ENCODE peak calls at places on chromosome 3, in ten cellular contexts. G is brain microvascular endothelial cell; Z is epithelial cell of proximal tubule; T is Calu3; O is endothelial cell; J is CD4-positive, alpha-beta T cell; R is NB4; I is vagina; H is BJ; A is cardiac fibroblast. F is an unnamed sample.

GRCh38 chr3:71438904-71439303 is 144.6 kb downstream of the FOXP1 start:
- DNase-seq in T (no peak), J (no peak), I (no peak), O (no peak), G (no peak), H (no peak), Z (no peak), A (no peak), R (peak), F (no peak)

GRCh38 chr3:30319713-30320112 is 286.7 kb upstream of the TGFBR2 start:
- DNase-seq in Z (no peak), A (peak), I (no peak), J (peak), O (peak), H (no peak), T (peak), R (peak), G (peak), F (no peak)

GRCh38 chr3:73924063-73924462 is 299.3 kb upstream of the PDZRN3 start:
- DNase-seq in H (no peak), A (no peak), I (no peak), G (no peak), J (no peak), Z (no peak), R (no peak), O (no peak), T (no peak), F (no peak)

GRCh38 chr3:41328916-41329315 is 129.6 kb downstream of the CTNNB1 start:
- DNase-seq in R (no peak), I (no peak), A (peak), G (peak), J (no peak), T (no peak), Z (no peak), O (no peak), H (no peak), F (no peak)

GRCh38 chr3:23406576-23406975 is 203.4 kb downstream of the UBE2E2 start:
- DNase-seq in A (peak), I (no peak), Z (no peak), G (no peak), R (no peak), O (no peak), J (no peak), T (no peak), H (no peak), F (no peak)

GRCh38 chr3:171770689-171771620 is 39.3 kb downstream of the PLD1 start:
- DNase-seq in H (no peak), R (peak), Z (peak), I (no peak), T (peak), A (peak), O (no peak), G (peak), J (no peak), F (no peak)

GRCh38 chr3:16205156-16205870 is 30.8 kb downstream of the GALNT15 start:
- DNase-seq in H (peak), T (no peak), A (peak), R (no peak), I (no peak), O (no peak), Z (no peak), J (no peak), G (no peak), F (no peak)

GRCh38 chr3:130894873-130895330 is 1.0 kb downstream of the ATP2C1 start:
- DNase-seq in T (no peak), I (no peak), A (peak), J (no peak), Z (no peak), R (no peak), O (no peak), H (no peak), G (no peak), F (no peak)

GRCh38 chr3:178350763-178351162 is 185.5 kb upstream of the KCNMB2 start:
- DNase-seq in J (no peak), R (no peak), T (no peak), Z (no peak), H (no peak), G (no peak), O (no peak), I (no peak), A (peak), F (no peak)

GRCh38 chr3:35721628-35722027 is 82.3 kb downstream of the ARPP21 start:
- DNase-seq in O (no peak), J (no peak), R (no peak), A (no peak), Z (no peak), H (no peak), G (no peak), T (no peak), I (no peak), F (no peak)

GRCh38 chr3:11134794-11135193 is 19.5 kb upstream of the HRH1 start:
- DNase-seq in Z (no peak), R (peak), I (no peak), H (no peak), J (no peak), O (no peak), A (peak), T (no peak), G (no peak), F (no peak)

GRCh38 chr3:180802837-180803236 is 109.6 kb upstream of the FXR1 start:
- DNase-seq in I (no peak), R (peak), O (no peak), A (peak), J (no peak), G (peak), T (peak), H (no peak), Z (no peak), F (no peak)

GRCh38 chr3:47932431-47932830 is 83.8 kb downstream of the MAP4 start:
- DNase-seq in I (no peak), J (no peak), H (no peak), Z (no peak), T (no peak), O (no peak), A (peak), G (no peak), R (no peak), F (no peak)

GRCh38 chr3:183285828-183286457 is 32.9 kb downstream of the B3GNT5 start:
- DNase-seq in H (peak), A (peak), G (peak), J (peak), O (peak), Z (peak), T (peak), I (peak), R (peak), F (peak)

GRCh38 chr3:186938716-186939115 is 8.4 kb downstream of the ST6GAL1 start:
- DNase-seq in O (no peak), R (no peak), Z (no peak), T (no peak), H (no peak), A (peak), G (peak), I (no peak), J (no peak), F (no peak)

GRCh38 chr3:154730221-154730620 is 300.2 kb upstream of the GPR149 start:
- DNase-seq in A (peak), H (no peak), I (no peak), O (no peak), J (no peak), G (no peak), T (no peak), Z (no peak), R (no peak), F (no peak)

GRCh38 chr3:120615863-120616599 is 19.9 kb downstream of the NDUFB4 start:
- DNase-seq in H (peak), A (peak), R (peak), I (peak), O (no peak), J (no peak), G (peak), Z (no peak), T (no peak), F (no peak)

GRCh38 chr3:34206996-34207395 is 408.6 kb downstream of the PDCD6IP start:
- DNase-seq in O (no peak), J (no peak), A (peak), Z (peak), H (no peak), R (no peak), T (no peak), I (no peak), G (peak), F (no peak)

GRCh38 chr3:141797167-141797773 is 34.1 kb downstream of the GRK7 start:
- DNase-seq in Z (no peak), H (no peak), T (no peak), J (peak), G (peak), A (peak), I (no peak), O (peak), R (peak), F (no peak)

GRCh38 chr3:136860541-136860940 is 1.5 kb upstream of the NCK1 start:
- DNase-seq in O (no peak), A (no peak), G (no peak), I (no peak), H (no peak), R (peak), Z (no peak), J (no peak), T (peak), F (no peak)

GRCh38 chr3:69738859-69739203 is 433 bp upstream of the MITF start:
- DNase-seq in T (no peak), Z (no peak), R (no peak), A (no peak), G (no peak), J (no peak), I (no peak), H (no peak), O (no peak), F (no peak)

GRCh38 chr3:140035856-140036255 is 100.9 kb downstream of the CLSTN2 start:
- DNase-seq in J (no peak), A (no peak), I (no peak), O (no peak), G (no peak), Z (no peak), T (no peak), R (no peak), H (no peak), F (no peak)

GRCh38 chr3:177610677-177611654 is 413.7 kb upstream of the TBL1XR1 start:
- DNase-seq in I (no peak), T (peak), Z (no peak), J (no peak), R (no peak), G (no peak), H (no peak), O (no peak), A (no peak), F (no peak)

GRCh38 chr3:179108091-179108490 is 36.5 kb upstream of the ZMAT3 start:
- DNase-seq in J (no peak), A (peak), G (peak), R (no peak), T (no peak), I (no peak), H (no peak), Z (no peak), O (no peak), F (no peak)

GRCh38 chr3:30524357-30525040 is 81.9 kb upstream of the TGFBR2 start:
- DNase-seq in H (no peak), Z (no peak), R (no peak), T (no peak), O (no peak), G (no peak), J (no peak), A (no peak), I (no peak), F (no peak)

GRCh38 chr3:190252080-190252479 is 70.2 kb downstream of the CLDN1 start:
- DNase-seq in O (no peak), H (peak), J (no peak), T (no peak), A (peak), I (no peak), G (no peak), R (peak), Z (peak), F (no peak)

GRCh38 chr3:192843742-192844350 is 73.8 kb downstream of the MB21D2 start:
- DNase-seq in G (no peak), I (no peak), T (no peak), H (no peak), O (no peak), A (no peak), Z (no peak), J (no peak), R (no peak), F (no peak)

GRCh38 chr3:172171396-172172075 is 132.2 kb downstream of the FNDC3B start:
- DNase-seq in T (no peak), O (no peak), Z (no peak), G (no peak), J (no peak), R (no peak), A (peak), I (no peak), H (no peak), F (no peak)

GRCh38 chr3:144774897-144775296 is 803.3 kb downstream of the DIPK2A start:
- DNase-seq in R (peak), J (no peak), I (no peak), A (no peak), G (no peak), Z (no peak), O (no peak), T (no peak), H (peak), F (no peak)

GRCh38 chr3:171556574-171557145 is 96.5 kb upstream of the TNIK start:
- DNase-seq in I (no peak), J (no peak), T (peak), H (no peak), Z (peak), A (peak), O (no peak), R (no peak), G (no peak), F (no peak)

GRCh38 chr3:172711457-172711800 is 562 bp upstream of the NCEH1 start:
- DNase-seq in Z (no peak), O (no peak), R (peak), I (no peak), H (no peak), G (no peak), A (no peak), T (peak), J (no peak), F (peak)

GRCh38 chr3:9934235-9934621 is 594 bp downstream of the CRELD1 start:
- DNase-seq in O (no peak), J (no peak), I (no peak), Z (no peak), T (no peak), R (peak), H (no peak), G (peak), A (no peak), F (no peak)

GRCh38 chr3:8371085-8371551 is 130.5 kb upstream of the LMCD1 start:
- DNase-seq in G (peak), R (peak), H (peak), J (no peak), I (no peak), Z (no peak), A (peak), T (no peak), O (no peak), F (no peak)

GRCh38 chr3:71684752-71685151 is 40.5 kb downstream of the EIF4E3 start:
- DNase-seq in T (peak), I (no peak), Z (no peak), H (peak), J (no peak), G (peak), A (peak), O (no peak), R (peak), F (no peak)

GRCh38 chr3:151316267-151316991 is at the start of gene GPR87:
- DNase-seq in H (no peak), R (no peak), J (no peak), G (no peak), T (peak), O (no peak), Z (peak), A (peak), I (no peak), F (no peak)

GRCh38 chr3:3800685-3801509 is 1.7 kb downstream of the LRRN1 start:
- DNase-seq in I (no peak), H (no peak), G (no peak), A (no peak), Z (no peak), J (no peak), O (peak), R (no peak), T (peak), F (no peak)

DNA sequence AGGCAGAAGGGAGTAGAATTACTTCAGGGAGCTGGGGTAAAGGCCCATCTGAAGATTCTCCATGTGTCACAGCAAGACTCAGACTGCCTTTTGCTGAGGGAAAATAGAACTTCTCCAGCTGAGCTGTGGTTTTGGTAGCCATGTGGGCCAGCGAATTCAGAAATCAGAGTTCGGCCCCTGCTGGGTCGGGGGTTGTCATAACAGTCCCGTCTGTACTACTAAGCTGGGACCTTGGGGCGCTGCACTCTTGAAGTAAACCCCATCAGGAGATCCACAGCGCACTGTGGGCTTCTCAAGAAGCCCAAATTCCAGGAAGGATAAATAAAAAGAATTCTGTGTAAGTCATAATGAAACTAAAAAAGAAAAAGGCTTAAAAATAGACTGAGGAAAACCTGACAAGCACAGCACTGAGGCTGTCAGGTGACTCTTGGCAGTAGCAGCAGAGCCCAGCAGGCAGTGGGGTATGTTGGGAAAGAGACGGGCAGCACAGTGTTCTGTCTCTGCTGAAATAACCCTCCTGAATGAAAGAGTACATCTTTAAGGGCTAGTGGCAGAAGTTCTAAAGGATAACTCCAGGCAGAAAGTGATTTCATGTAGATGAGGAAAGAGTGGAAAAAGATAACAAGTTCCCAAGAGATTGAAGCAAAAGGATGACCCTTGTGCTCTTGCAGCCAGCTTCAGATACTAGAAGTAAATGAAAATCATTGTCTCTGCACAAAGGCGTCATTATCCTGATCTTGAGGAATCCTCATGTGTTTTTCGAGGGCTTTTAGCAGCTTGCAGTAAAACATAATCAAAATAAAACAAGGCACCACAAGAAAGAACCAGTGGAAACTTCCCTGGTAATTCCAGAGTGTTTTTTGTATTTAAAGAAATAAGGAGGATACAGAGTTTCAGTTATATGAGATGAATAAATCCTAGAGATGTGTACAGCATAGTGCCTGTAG is 74.5 kb downstream of the RAB7A start:
- DNase-seq in A (no peak), R (no peak), O (no peak), I (no peak), G (no peak), T (no peak), Z (no peak), J (no peak), H (no peak), F (no peak)
- TF ChIP-seq CTCF in A (no peak), R (no peak), O (no peak), I (no peak), G (no peak), T (no peak), Z (no peak), J (no peak), H (no peak), F (no peak)

GRCh38 chr3:188051801-188052228 is 102.1 kb upstream of the LPP start:
- DNase-seq in A (peak), R (no peak), J (no peak), Z (no peak), I (no peak), O (no peak), H (no peak), T (no peak), G (peak), F (no peak)

GRCh38 chr3:188052229-188052965 is 101.6 kb upstream of the LPP start:
- DNase-seq in R (peak), J (no peak), O (peak), G (peak), I (no peak), T (no peak), A (peak), H (no peak), Z (no peak), F (no peak)

GRCh38 chr3:188055388-188055787 is 98.6 kb upstream of the LPP start:
- DNase-seq in A (no peak), R (no peak), T (no peak), I (peak), G (no peak), J (no peak), O (no peak), Z (no peak), H (no peak), F (no peak)

GRCh38 chr3:188053710-188054379 is 100.1 kb upstream of the LPP start:
- DNase-seq in T (no peak), R (no peak), J (no peak), I (peak), A (no peak), G (no peak), Z (no peak), O (no peak), H (no peak), F (no peak)

DNA sequence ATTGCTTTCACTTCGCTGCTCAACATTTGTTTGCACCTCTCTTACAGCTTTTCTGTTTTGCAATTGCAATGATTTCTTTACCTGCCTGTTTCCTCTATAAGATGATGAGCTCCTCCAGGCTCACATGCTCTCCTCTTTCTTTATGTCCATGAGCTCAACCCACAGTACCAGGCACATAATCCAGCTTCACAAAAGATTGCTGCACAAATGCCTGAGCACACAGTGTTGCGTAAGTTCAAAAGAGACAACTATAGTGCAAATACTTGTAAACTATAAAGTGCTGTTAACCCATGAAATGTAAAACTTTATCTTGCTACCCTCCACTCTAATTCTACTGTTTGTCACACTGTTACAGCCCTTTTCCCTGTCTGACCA is 101.0 kb upstream of the LPP start:
- DNase-seq in A (no peak), J (no peak), H (no peak), R (no peak), G (no peak), I (no peak), T (no peak), Z (no peak), O (no peak), F (no peak)
- TF ChIP-seq CTCF in A (no peak), J (no peak), H (no peak), R (no peak), G (no peak), I (no peak), T (no peak), Z (no peak), O (no peak), F (no peak)

DNA sequence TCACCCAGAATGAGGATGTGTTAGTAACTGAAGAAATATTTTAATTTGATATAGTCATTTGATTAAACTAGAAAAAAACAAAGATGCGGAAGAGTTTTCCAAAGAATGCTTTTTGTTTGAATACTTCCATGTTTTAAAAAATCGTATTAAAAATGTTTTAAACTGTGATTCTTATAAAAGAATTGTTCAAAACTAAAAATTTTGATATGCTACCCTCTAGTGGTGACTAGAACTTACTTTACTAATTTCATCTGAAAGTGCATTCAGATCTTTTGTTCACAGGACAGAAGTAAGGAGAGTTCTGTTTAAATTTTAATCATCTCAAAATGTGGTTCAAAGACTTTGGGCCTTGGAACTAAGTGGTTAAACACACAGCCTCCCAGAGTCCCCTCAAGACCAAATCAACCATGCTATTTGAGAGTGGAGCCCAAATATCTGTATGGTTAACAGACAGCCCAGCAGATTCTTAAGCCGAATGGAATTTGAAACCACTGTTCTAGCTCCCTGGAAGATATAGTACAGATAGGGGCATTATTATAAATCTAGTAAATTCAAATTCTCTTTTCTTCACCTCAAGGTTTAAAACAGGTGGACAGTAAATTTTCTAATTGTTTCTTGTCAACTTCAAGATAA is 45.2 kb upstream of the SYNPR start:
- DNase-seq in T (no peak), I (no peak), R (no peak), H (no peak), Z (no peak), G (no peak), O (no peak), A (peak), J (no peak), F (no peak)
- TF ChIP-seq CTCF in T (peak), I (no peak), R (no peak), H (peak), Z (no peak), G (no peak), O (peak), A (peak), J (no peak), F (no peak)

GRCh38 chr3:174986685-174987084 is 127.6 kb downstream of the NAALADL2 start:
- DNase-seq in T (no peak), A (peak), J (no peak), G (no peak), I (no peak), R (no peak), O (no peak), Z (no peak), H (no peak), F (no peak)
- TF ChIP-seq CTCF in T (no peak), A (no peak), J (no peak), G (no peak), I (no peak), R (no peak), O (no peak), Z (no peak), H (no peak), F (no peak)

GRCh38 chr3:185937689-185938374 is at the start of gene TRA2B:
- DNase-seq in O (peak), T (peak), Z (no peak), J (peak), I (peak), A (peak), G (peak), R (peak), H (peak), F (peak)
- TF ChIP-seq CTCF in O (no peak), T (no peak), Z (no peak), J (no peak), I (no peak), A (peak), G (peak), R (peak), H (peak), F (peak)